ENCODE peak calls at places on chromosome 20, in ten cellular contexts. P, C, W, D, Z, Y, N, L, A and B are unnamed samples.

GRCh38 chr20:51384854-51385253 is 157.7 kb downstream of the NFATC2 start:
- DNase-seq in Z (no peak), Y (no peak), A (no peak), L (no peak), P (no peak), W (no peak), N (no peak), D (no peak), C (no peak), B (no peak)

GRCh38 chr20:12243327-12243726 is 325.6 kb downstream of the BTBD3 start:
- DNase-seq in Z (no peak), Y (no peak), D (no peak), W (no peak), N (no peak), L (no peak), P (no peak), A (no peak), C (no peak), B (no peak)

GRCh38 chr20:45104786-45105185 is 3.9 kb upstream of the KCNS1 start:
- DNase-seq in D (no peak), C (no peak), A (no peak), W (no peak), Z (no peak), Y (no peak), L (peak; percentile 72), N (peak; percentile 89), P (no peak), B (no peak)

GRCh38 chr20:23245553-23246128 is 105.0 kb upstream of the NXT1 start:
- DNase-seq in L (no peak), W (peak; percentile 79), A (peak; percentile 78), C (peak; percentile 50), P (peak; percentile 45), Z (peak; percentile 48), Y (no peak), N (peak; percentile 65), D (no peak), B (peak; percentile 91)

GRCh38 chr20:8131598-8132014 is 460 bp upstream of the PLCB1 start:
- DNase-seq in N (peak; percentile 69), C (peak; percentile 45), L (peak; percentile 70), W (peak; percentile 45), D (no peak), Z (no peak), A (no peak), Y (no peak), P (no peak), B (no peak)

GRCh38 chr20:41086402-41087324 is 50.7 kb upstream of the PLCG1 start:
- DNase-seq in C (no peak), Z (no peak), D (no peak), Y (no peak), P (no peak), L (no peak), A (no peak), N (peak; percentile 30), W (no peak), B (no peak)

GRCh38 chr20:20710443-20710842 is 2.0 kb downstream of the RALGAPA2 start:
- DNase-seq in P (no peak), L (no peak), N (no peak), A (no peak), C (no peak), Y (no peak), D (no peak), Z (no peak), W (no peak), B (no peak)

GRCh38 chr20:48385527-48385926 is 442.3 kb downstream of the PREX1 start:
- DNase-seq in D (no peak), L (no peak), A (no peak), C (no peak), P (no peak), Y (no peak), Z (no peak), W (no peak), N (no peak), B (no peak)

DNA sequence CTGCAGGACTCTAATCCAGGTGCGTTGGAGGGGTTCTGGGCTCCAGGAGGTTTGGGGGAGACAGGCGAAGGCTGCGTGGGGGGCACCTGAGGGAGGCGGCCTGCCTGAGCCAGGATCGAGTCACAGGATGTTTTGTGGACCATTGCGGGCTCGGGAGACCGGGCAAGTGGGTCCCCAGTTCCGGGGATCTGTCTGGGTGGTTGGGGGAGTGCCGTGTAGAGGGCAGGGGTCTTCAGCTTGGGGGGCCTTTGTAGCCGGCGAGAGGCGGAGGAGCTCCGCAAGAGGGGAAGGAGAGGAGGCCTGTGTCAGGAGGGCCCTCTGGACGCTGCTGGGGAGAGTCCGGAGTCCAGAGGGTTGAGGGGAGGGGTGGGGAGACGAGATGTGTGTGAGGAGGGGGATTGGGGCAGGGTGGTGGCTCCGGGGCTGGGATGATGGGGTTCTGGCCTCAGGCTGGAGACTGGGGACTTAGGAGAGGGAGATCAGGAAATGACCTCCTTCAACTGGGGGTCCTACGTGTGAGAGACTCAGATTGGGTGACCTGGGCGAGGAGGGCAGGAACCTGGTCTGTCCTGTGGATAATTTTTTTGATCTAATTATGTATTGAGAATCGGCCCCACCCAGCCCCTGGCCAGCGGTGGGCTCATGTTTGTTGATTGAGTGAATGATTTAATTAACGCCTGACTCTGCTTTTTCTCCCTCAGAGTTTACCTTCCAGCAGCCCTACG is 505 bp downstream of the SNAI1 start:
- DNase-seq in L (no peak), C (no peak), Y (no peak), Z (no peak), A (no peak), D (no peak), N (no peak), W (no peak), P (no peak), B (no peak)
- H3K4me1 ChIP-seq in L (peaks cover 42% of the 10 kb centered on the region), C (peaks cover 36% of the 10 kb centered on the region), Y (peaks cover 5% of the 10 kb centered on the region), Z (peaks cover 17% of the 10 kb centered on the region), A (peaks cover 13% of the 10 kb centered on the region), D (peaks cover 20% of the 10 kb centered on the region), N (peaks cover 12% of the 10 kb centered on the region), W (peaks cover 55% of the 10 kb centered on the region), P (peaks cover 4% of the 10 kb centered on the region), B (peaks cover 75% of the 10 kb centered on the region)

GRCh38 chr20:62918830-62919229 is 7.5 kb downstream of the DIDO1 start:
- DNase-seq in D (no peak), Z (no peak), L (no peak), P (no peak), W (peak; percentile 29), Y (no peak), C (peak; percentile 28), N (no peak), A (no peak), B (no peak)

GRCh38 chr20:62917720-62918119 is 8.6 kb downstream of the DIDO1 start:
- DNase-seq in L (no peak), C (no peak), Z (no peak), A (no peak), P (no peak), D (no peak), N (no peak), Y (no peak), W (no peak), B (no peak)

GRCh38 chr20:62916703-62917476 is 9.4 kb downstream of the DIDO1 start:
- DNase-seq in N (no peak), A (no peak), P (no peak), L (no peak), D (no peak), Z (no peak), Y (no peak), W (peak; percentile 14), C (peak; percentile 25), B (no peak)

GRCh38 chr20:62920039-62920645 is 6.2 kb downstream of the DIDO1 start:
- DNase-seq in A (no peak), W (peak; percentile 7), L (no peak), N (no peak), P (no peak), D (no peak), Z (no peak), C (peak; percentile 35), Y (no peak), B (no peak)

GRCh38 chr20:62918137-62918536 is 8.2 kb downstream of the DIDO1 start:
- DNase-seq in Y (no peak), W (peak; percentile 4), P (no peak), A (no peak), N (no peak), Z (no peak), D (no peak), L (no peak), C (peak; percentile 30), B (no peak)
- H3K4me1 ChIP-seq in Y (peaks cover 33% of the 10 kb centered on the region), W (peaks cover 99% of the 10 kb centered on the region), P (peaks cover 15% of the 10 kb centered on the region), A (peaks cover 34% of the 10 kb centered on the region), N (peaks cover 41% of the 10 kb centered on the region), Z (peaks cover 58% of the 10 kb centered on the region), D (peaks cover 37% of the 10 kb centered on the region), L (peaks cover 31% of the 10 kb centered on the region), C (peaks cover 63% of the 10 kb centered on the region), B (peaks cover 100% of the 10 kb centered on the region)

DNA sequence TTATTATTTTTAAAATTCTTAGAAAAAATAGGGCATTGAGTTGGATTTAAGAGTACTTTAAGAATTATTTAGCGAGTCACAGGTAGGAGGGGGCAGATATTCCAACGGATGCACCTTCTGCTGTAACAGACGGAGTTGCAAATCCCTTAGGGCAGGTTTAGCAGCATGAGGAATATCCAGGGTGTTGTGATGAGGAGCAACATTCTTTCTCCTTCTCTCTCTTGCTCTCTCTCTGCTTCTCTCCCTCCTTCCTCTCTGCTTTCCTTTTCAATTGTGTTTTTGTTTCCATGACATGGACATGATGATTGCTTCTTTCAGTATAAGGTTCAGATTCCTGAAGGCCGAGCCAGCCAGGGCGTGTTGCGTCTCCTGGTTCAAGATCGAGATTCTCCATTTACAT is 28.9 kb downstream of the CDH26 start:
- DNase-seq in A (no peak), D (no peak), L (no peak), P (no peak), N (no peak), C (no peak), Z (no peak), W (no peak), Y (no peak), B (no peak)
- H3K4me1 ChIP-seq in A (no peaks in the 10 kb centered on the region), D (no peaks in the 10 kb centered on the region), L (no peaks in the 10 kb centered on the region), P (peaks cover 2% of the 10 kb centered on the region), N (no peaks in the 10 kb centered on the region), C (peaks cover 5% of the 10 kb centered on the region), Z (no peaks in the 10 kb centered on the region), W (peaks cover 11% of the 10 kb centered on the region), Y (no peaks in the 10 kb centered on the region), B (no peaks in the 10 kb centered on the region)

GRCh38 chr20:39259808-39260207 is 297.7 kb downstream of the DHX35 start:
- DNase-seq in P (no peak), D (no peak), A (peak; percentile 5), N (no peak), Z (no peak), L (no peak), W (no peak), Y (no peak), C (no peak), B (no peak)
- H3K4me1 ChIP-seq in P (no peaks in the 10 kb centered on the region), D (no peaks in the 10 kb centered on the region), A (no peaks in the 10 kb centered on the region), N (no peaks in the 10 kb centered on the region), Z (no peaks in the 10 kb centered on the region), L (no peaks in the 10 kb centered on the region), W (no peaks in the 10 kb centered on the region), Y (no peaks in the 10 kb centered on the region), C (no peaks in the 10 kb centered on the region), B (peaks cover 4% of the 10 kb centered on the region)

DNA sequence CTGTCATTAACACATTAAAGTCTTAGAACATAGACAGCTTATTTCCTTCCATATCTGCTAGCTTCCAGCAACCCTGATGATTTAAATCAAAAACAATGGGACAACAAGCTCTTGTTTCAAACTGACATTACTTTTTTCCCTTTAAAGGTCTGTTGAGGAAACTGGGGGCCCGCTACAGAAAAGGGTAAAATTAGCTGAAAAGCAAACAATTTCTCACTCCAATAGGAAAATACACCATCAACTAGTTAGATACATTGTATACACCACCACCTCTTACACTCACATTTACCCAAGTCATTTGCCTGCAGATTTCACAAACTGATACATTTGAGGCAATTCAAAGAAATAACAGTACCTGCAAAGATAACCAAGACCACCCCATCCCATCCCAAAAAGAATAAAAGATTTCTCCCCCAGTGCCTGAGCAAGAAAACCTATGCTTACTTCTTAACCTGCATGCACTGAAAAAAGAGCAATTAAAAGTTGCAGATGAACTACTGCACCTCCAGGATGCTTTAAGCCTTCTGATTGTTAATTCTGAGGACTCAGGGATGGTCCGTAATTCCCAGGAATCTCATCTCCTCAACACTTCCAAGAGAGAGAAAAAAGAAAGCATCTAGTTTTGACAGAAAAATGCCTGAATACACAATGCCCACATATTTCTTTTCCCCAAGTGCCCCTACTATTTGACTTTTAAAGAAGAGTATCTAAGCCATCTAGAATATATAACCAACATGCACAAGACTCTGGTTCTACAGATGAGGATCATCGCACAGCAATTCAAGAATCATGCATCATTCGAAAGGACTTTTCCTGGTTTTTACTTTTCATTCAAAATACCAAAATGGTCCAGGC is 5.6 kb downstream of the ZMYND8 start:
- DNase-seq in D (no peak), W (no peak), A (no peak), Z (no peak), N (no peak), P (no peak), C (no peak), L (no peak), Y (no peak), B (no peak)
- H3K4me1 ChIP-seq in D (peaks cover 37% of the 10 kb centered on the region), W (peaks cover 87% of the 10 kb centered on the region), A (peaks cover 53% of the 10 kb centered on the region), Z (peaks cover 76% of the 10 kb centered on the region), N (peaks cover 88% of the 10 kb centered on the region), P (peaks cover 13% of the 10 kb centered on the region), C (peaks cover 67% of the 10 kb centered on the region), L (peaks cover 61% of the 10 kb centered on the region), Y (peaks cover 63% of the 10 kb centered on the region), B (peaks cover 99% of the 10 kb centered on the region)